ENCODE peak calls at places on chromosomes 11 and 22, in six cellular contexts. D, K, B, Z, E and R are unnamed samples.

GRCh38 chr11:116376547-116376946 is 396.2 kb downstream of the BUD13 start:
- DNase-seq in D (no peak), K (no peak), B (no peak), Z (no peak), E (no peak), R (no peak)

GRCh38 chr11:92018332-92018731 is 206.3 kb upstream of the FAT3 start:
- DNase-seq in D (no peak), K (no peak), B (no peak), Z (no peak), E (no peak), R (no peak)

GRCh38 chr11:14584595-14584994 is 59.0 kb upstream of the PDE3B start:
- DNase-seq in D (no peak), K (no peak), B (no peak), Z (no peak), E (no peak), R (no peak)

GRCh38 chr11:71397328-71397860 is 50.8 kb downstream of the DHCR7 start:
- DNase-seq in D (no peak), K (no peak), B (no peak), Z (no peak), E (no peak), R (no peak)

GRCh38 chr11:112459001-112459400 is 198.3 kb upstream of the PLET1 start:
- DNase-seq in D (no peak), K (no peak), B (no peak), Z (no peak), E (no peak), R (no peak)

GRCh38 chr11:108518581-108518980 is 20.4 kb upstream of the POGLUT3 start:
- DNase-seq in D (no peak), K (no peak), B (no peak), Z (no peak), E (no peak), R (no peak)

GRCh38 chr11:40293655-40294342 is 1165.7 kb downstream of the LRRC4C start:
- DNase-seq in D (peak; percentile 74), K (peak; percentile 89), B (peak; percentile 38), Z (no peak), E (peak; percentile 9), R (peak; percentile 78)

GRCh38 chr22:29689201-29689871 is 30.5 kb upstream of the CABP7 start:
- DNase-seq in D (no peak), K (no peak), B (no peak), Z (no peak), E (no peak), R (no peak)

GRCh38 chr11:62251698-62252097 is 9.7 kb downstream of the SCGB1D2 start:
- DNase-seq in D (no peak), K (no peak), B (no peak), Z (no peak), E (no peak), R (no peak)

GRCh38 chr11:44388828-44389645 is 79.1 kb upstream of the ALX4 start:
- DNase-seq in D (no peak), K (no peak), B (no peak), Z (no peak), E (no peak), R (no peak)